ENCODE peak calls at places on chromosomes 11 and 22, in five cellular contexts. One of them, this sample, is unnamed.

GRCh38 chr11:19728436-19728835 is 15.8 kb downstream of the NAV2 start:
- DNase-seq in AG10803: peak
- DNase-seq in EH: peak
- DNase-seq in adipocyte: peak
- DNase-seq in WTC11: no peak
- DNase-seq in this sample: no peak

GRCh38 chr22:47011131-47011854 is 248.8 kb downstream of the TBC1D22A start:
- DNase-seq in AG10803: peak
- DNase-seq in EH: peak
- DNase-seq in adipocyte: peak
- DNase-seq in WTC11: no peak
- DNase-seq in this sample: no peak

GRCh38 chr11:126990716-126991480 is 9.7 kb downstream of the KIRREL3 start:
- DNase-seq in AG10803: peak
- DNase-seq in EH: peak
- DNase-seq in adipocyte: peak
- DNase-seq in WTC11: no peak
- DNase-seq in this sample: no peak

GRCh38 chr11:22076215-22076930 is 116.5 kb upstream of the ANO5 start:
- DNase-seq in adipocyte: no peak
- DNase-seq in EH: no peak
- DNase-seq in WTC11: no peak
- DNase-seq in AG10803: no peak
- DNase-seq in this sample: no peak

GRCh38 chr11:14905104-14906033 is 13.3 kb upstream of the CYP2R1 start:
- DNase-seq in EH: peak
- DNase-seq in WTC11: peak
- DNase-seq in AG10803: peak
- DNase-seq in adipocyte: peak
- DNase-seq in this sample: no peak

GRCh38 chr11:57315491-57315890 is 9.3 kb downstream of the TNKS1BP1 start:
- DNase-seq in EH: peak
- DNase-seq in AG10803: peak
- DNase-seq in WTC11: peak
- DNase-seq in adipocyte: no peak
- DNase-seq in this sample: peak

GRCh38 chr22:32619614-32620426 is 145.2 kb downstream of the FBXO7 start:
- DNase-seq in EH: peak
- DNase-seq in AG10803: peak
- DNase-seq in adipocyte: peak
- DNase-seq in WTC11: no peak
- DNase-seq in this sample: no peak

GRCh38 chr22:32847067-32847491 is 45.6 kb downstream of the TIMP3 start:
- DNase-seq in WTC11: no peak
- DNase-seq in EH: no peak
- DNase-seq in AG10803: no peak
- DNase-seq in adipocyte: no peak
- DNase-seq in this sample: peak

GRCh38 chr11:118098996-118099837 is 12.5 kb upstream of the SMIM35 start:
- DNase-seq in adipocyte: no peak
- DNase-seq in EH: no peak
- DNase-seq in AG10803: no peak
- DNase-seq in WTC11: no peak
- DNase-seq in this sample: peak

GRCh38 chr11:1220941-1221721 is 1.7 kb upstream of the MUC5B start:
- DNase-seq in WTC11: peak
- DNase-seq in adipocyte: no peak
- DNase-seq in AG10803: no peak
- DNase-seq in EH: no peak
- DNase-seq in this sample: no peak

GRCh38 chr11:69545976-69546617 is 64.6 kb downstream of the LINC01488 start:
- DNase-seq in EH: no peak
- DNase-seq in AG10803: no peak
- DNase-seq in WTC11: no peak
- DNase-seq in adipocyte: no peak
- DNase-seq in this sample: no peak

GRCh38 chr11:74849525-74850391 is 99.1 kb downstream of the XRRA1 start:
- DNase-seq in AG10803: peak
- DNase-seq in adipocyte: peak
- DNase-seq in EH: peak
- DNase-seq in WTC11: peak
- DNase-seq in this sample: no peak

GRCh38 chr11:6568191-6568918 is 35.1 kb downstream of the RRP8 start:
- DNase-seq in WTC11: peak
- DNase-seq in adipocyte: peak
- DNase-seq in AG10803: peak
- DNase-seq in EH: peak
- DNase-seq in this sample: no peak

GRCh38 chr11:67382481-67383136 is 9.2 kb upstream of the RAD9A start:
- DNase-seq in EH: peak
- DNase-seq in adipocyte: peak
- DNase-seq in AG10803: peak
- DNase-seq in WTC11: peak
- DNase-seq in this sample: peak

GRCh38 chr22:23026777-23027176 is 43.5 kb upstream of the GNAZ start:
- DNase-seq in AG10803: no peak
- DNase-seq in EH: no peak
- DNase-seq in adipocyte: no peak
- DNase-seq in WTC11: no peak
- DNase-seq in this sample: no peak

GRCh38 chr11:103112364-103112763 is 3.1 kb downstream of the DYNC2H1 start:
- DNase-seq in AG10803: no peak
- DNase-seq in EH: no peak
- DNase-seq in WTC11: no peak
- DNase-seq in adipocyte: no peak
- DNase-seq in this sample: no peak

GRCh38 chr11:71977743-71978418 is 20.8 kb upstream of the IL18BP start:
- DNase-seq in adipocyte: peak
- DNase-seq in WTC11: peak
- DNase-seq in EH: peak
- DNase-seq in AG10803: peak
- DNase-seq in this sample: peak

GRCh38 chr11:2825886-2826678 is 59.5 kb downstream of the CDKN1C start:
- DNase-seq in adipocyte: peak
- DNase-seq in EH: peak
- DNase-seq in WTC11: no peak
- DNase-seq in AG10803: peak
- DNase-seq in this sample: no peak

GRCh38 chr11:31437742-31438435 is 68.2 kb downstream of the DNAJC24 start:
- DNase-seq in AG10803: peak
- DNase-seq in WTC11: no peak
- DNase-seq in adipocyte: peak
- DNase-seq in EH: peak
- DNase-seq in this sample: no peak

GRCh38 chr11:126712017-126712625 is 288.4 kb downstream of the KIRREL3 start:
- DNase-seq in adipocyte: no peak
- DNase-seq in AG10803: peak
- DNase-seq in EH: no peak
- DNase-seq in WTC11: no peak
- DNase-seq in this sample: no peak

GRCh38 chr22:49298834-49299750 is 528.6 kb downstream of the BRD1 start:
- DNase-seq in adipocyte: no peak
- DNase-seq in EH: no peak
- DNase-seq in WTC11: no peak
- DNase-seq in AG10803: no peak
- DNase-seq in this sample: no peak

GRCh38 chr11:96341237-96342130 is 1.5 kb downstream of the MAML2 start:
- DNase-seq in adipocyte: peak
- DNase-seq in AG10803: peak
- DNase-seq in EH: peak
- DNase-seq in WTC11: peak
- DNase-seq in this sample: no peak

GRCh38 chr11:58757449-58757848 is 25.7 kb upstream of the GLYAT start:
- DNase-seq in WTC11: no peak
- DNase-seq in adipocyte: no peak
- DNase-seq in EH: no peak
- DNase-seq in AG10803: no peak
- DNase-seq in this sample: no peak

GRCh38 chr11:71454470-71455113 is 1.6 kb downstream of the NADSYN1 start:
- DNase-seq in EH: no peak
- DNase-seq in AG10803: no peak
- DNase-seq in WTC11: no peak
- DNase-seq in adipocyte: no peak
- DNase-seq in this sample: peak

GRCh38 chr11:45771194-45771941 is 33.6 kb upstream of the SLC35C1 start:
- DNase-seq in WTC11: peak
- DNase-seq in EH: peak
- DNase-seq in adipocyte: peak
- DNase-seq in AG10803: peak
- DNase-seq in this sample: peak

GRCh38 chr22:43487311-43488030 is 75.7 kb downstream of the MPPED1 start:
- DNase-seq in EH: no peak
- DNase-seq in adipocyte: no peak
- DNase-seq in AG10803: no peak
- DNase-seq in WTC11: no peak
- DNase-seq in this sample: no peak

GRCh38 chr11:2089536-2090165 is 49.5 kb downstream of the IGF2 start:
- DNase-seq in AG10803: peak
- DNase-seq in adipocyte: peak
- DNase-seq in EH: peak
- DNase-seq in WTC11: peak
- DNase-seq in this sample: peak

GRCh38 chr11:21806508-21806907 is 386.4 kb upstream of the ANO5 start:
- DNase-seq in WTC11: no peak
- DNase-seq in EH: no peak
- DNase-seq in adipocyte: no peak
- DNase-seq in AG10803: no peak
- DNase-seq in this sample: no peak

GRCh38 chr11:76836613-76837291 is 24.0 kb upstream of the ACER3 start:
- DNase-seq in EH: no peak
- DNase-seq in adipocyte: no peak
- DNase-seq in AG10803: no peak
- DNase-seq in WTC11: no peak
- DNase-seq in this sample: no peak

GRCh38 chr11:46105134-46105628 is 16.1 kb downstream of the PHF21A start:
- DNase-seq in EH: no peak
- DNase-seq in WTC11: no peak
- DNase-seq in adipocyte: no peak
- DNase-seq in AG10803: no peak
- DNase-seq in this sample: no peak

GRCh38 chr22:17743661-17744411 is 30.4 kb downstream of the BID start:
- DNase-seq in adipocyte: no peak
- DNase-seq in EH: no peak
- DNase-seq in AG10803: no peak
- DNase-seq in WTC11: peak
- DNase-seq in this sample: no peak

GRCh38 chr11:2105536-2105935 is 33.7 kb downstream of the IGF2 start:
- DNase-seq in AG10803: no peak
- DNase-seq in adipocyte: no peak
- DNase-seq in EH: no peak
- DNase-seq in WTC11: no peak
- DNase-seq in this sample: no peak

GRCh38 chr11:129249351-129249750 is 57.2 kb upstream of the ARHGAP32 start:
- DNase-seq in AG10803: peak
- DNase-seq in adipocyte: peak
- DNase-seq in WTC11: no peak
- DNase-seq in EH: peak
- DNase-seq in this sample: no peak

GRCh38 chr22:22802346-22802970 is 85.2 kb upstream of the IGLL5 start:
- DNase-seq in EH: no peak
- DNase-seq in AG10803: no peak
- DNase-seq in WTC11: no peak
- DNase-seq in adipocyte: no peak
- DNase-seq in this sample: no peak

This sample was measured in NCI-H1417.